ENCODE peak calls at places on chromosomes 7 and 10, in eight cellular contexts. One of them, this sample, is unnamed.

GRCh38 chr10:5323446-5323845 is 41.3 kb upstream of the UCN3 start:
- DNase-seq in fibroblast of the aortic adventitia: no peak
- DNase-seq in mucosa of descending colon: no peak
- DNase-seq in IMR-90: no peak
- DNase-seq in right atrium auricular region: no peak
- DNase-seq in cardiac muscle cell: no peak
- DNase-seq in fibroblast of pulmonary artery: no peak
- DNase-seq in lower lobe of right lung: no peak
- DNase-seq in this sample: no peak

GRCh38 chr7:69318794-69319193 is 279.5 kb upstream of the AUTS2 start:
- DNase-seq in mucosa of descending colon: no peak
- DNase-seq in lower lobe of right lung: no peak
- DNase-seq in IMR-90: no peak
- DNase-seq in right atrium auricular region: no peak
- DNase-seq in fibroblast of the aortic adventitia: no peak
- DNase-seq in fibroblast of pulmonary artery: no peak
- DNase-seq in cardiac muscle cell: no peak
- DNase-seq in this sample: no peak

GRCh38 chr10:92074126-92074887 is 150.7 kb downstream of the BTAF1 start:
- DNase-seq in lower lobe of right lung: no peak
- DNase-seq in IMR-90: peak; percentile 6
- DNase-seq in fibroblast of pulmonary artery: peak; percentile 29
- DNase-seq in fibroblast of the aortic adventitia: peak; percentile 15
- DNase-seq in right atrium auricular region: no peak
- DNase-seq in cardiac muscle cell: no peak
- DNase-seq in mucosa of descending colon: no peak
- DNase-seq in this sample: no peak

GRCh38 chr10:129494740-129495139 is 27.7 kb downstream of the MGMT start:
- DNase-seq in right atrium auricular region: no peak
- DNase-seq in IMR-90: no peak
- DNase-seq in mucosa of descending colon: no peak
- DNase-seq in fibroblast of the aortic adventitia: no peak
- DNase-seq in lower lobe of right lung: no peak
- DNase-seq in fibroblast of pulmonary artery: no peak
- DNase-seq in cardiac muscle cell: no peak
- DNase-seq in this sample: no peak

GRCh38 chr7:42854521-42855118 is 57.2 kb downstream of the C7orf25 start:
- DNase-seq in fibroblast of the aortic adventitia: no peak
- DNase-seq in mucosa of descending colon: no peak
- DNase-seq in lower lobe of right lung: no peak
- DNase-seq in cardiac muscle cell: no peak
- DNase-seq in fibroblast of pulmonary artery: no peak
- DNase-seq in right atrium auricular region: no peak
- DNase-seq in IMR-90: no peak
- DNase-seq in this sample: no peak

GRCh38 chr7:39406464-39406863 is 159.7 kb upstream of the YAE1 start:
- DNase-seq in right atrium auricular region: no peak
- DNase-seq in lower lobe of right lung: no peak
- DNase-seq in IMR-90: no peak
- DNase-seq in fibroblast of pulmonary artery: no peak
- DNase-seq in cardiac muscle cell: no peak
- DNase-seq in mucosa of descending colon: no peak
- DNase-seq in fibroblast of the aortic adventitia: no peak
- DNase-seq in this sample: no peak

GRCh38 chr10:79155301-79156081 is 86.7 kb downstream of the ZMIZ1 start:
- DNase-seq in mucosa of descending colon: no peak
- DNase-seq in lower lobe of right lung: no peak
- DNase-seq in cardiac muscle cell: no peak
- DNase-seq in fibroblast of pulmonary artery: no peak
- DNase-seq in IMR-90: peak; percentile 60
- DNase-seq in right atrium auricular region: peak; percentile 82
- DNase-seq in fibroblast of the aortic adventitia: peak; percentile 63
- DNase-seq in this sample: no peak

GRCh38 chr7:98364220-98364619 is 36.7 kb downstream of the BAIAP2L1 start:
- DNase-seq in right atrium auricular region: no peak
- DNase-seq in fibroblast of the aortic adventitia: no peak
- DNase-seq in mucosa of descending colon: no peak
- DNase-seq in cardiac muscle cell: no peak
- DNase-seq in fibroblast of pulmonary artery: no peak
- DNase-seq in IMR-90: no peak
- DNase-seq in lower lobe of right lung: no peak
- DNase-seq in this sample: no peak

GRCh38 chr7:101846800-101847538 is 29.5 kb downstream of the CUX1 start:
- DNase-seq in fibroblast of the aortic adventitia: no peak
- DNase-seq in right atrium auricular region: no peak
- DNase-seq in IMR-90: no peak
- DNase-seq in lower lobe of right lung: no peak
- DNase-seq in mucosa of descending colon: no peak
- DNase-seq in cardiac muscle cell: no peak
- DNase-seq in fibroblast of pulmonary artery: no peak
- DNase-seq in this sample: no peak

GRCh38 chr7:113197274-113197673 is 78.9 kb upstream of the SMIM30 start:
- DNase-seq in cardiac muscle cell: no peak
- DNase-seq in fibroblast of the aortic adventitia: peak; percentile 82
- DNase-seq in IMR-90: peak; percentile 91
- DNase-seq in right atrium auricular region: no peak
- DNase-seq in fibroblast of pulmonary artery: peak; percentile 65
- DNase-seq in mucosa of descending colon: no peak
- DNase-seq in lower lobe of right lung: no peak
- DNase-seq in this sample: no peak

GRCh38 chr10:130662775-130663174 is 526.6 kb downstream of the GLRX3 start:
- DNase-seq in fibroblast of pulmonary artery: no peak
- DNase-seq in mucosa of descending colon: no peak
- DNase-seq in lower lobe of right lung: no peak
- DNase-seq in IMR-90: no peak
- DNase-seq in cardiac muscle cell: no peak
- DNase-seq in right atrium auricular region: peak; percentile 7
- DNase-seq in fibroblast of the aortic adventitia: no peak
- DNase-seq in this sample: no peak

GRCh38 chr10:51369903-51370302 is 295.6 kb downstream of the PRKG1 start:
- DNase-seq in lower lobe of right lung: no peak
- DNase-seq in right atrium auricular region: no peak
- DNase-seq in fibroblast of pulmonary artery: peak; percentile 39
- DNase-seq in fibroblast of the aortic adventitia: peak; percentile 57
- DNase-seq in cardiac muscle cell: no peak
- DNase-seq in mucosa of descending colon: no peak
- DNase-seq in IMR-90: peak; percentile 79
- DNase-seq in this sample: no peak

DNA sequence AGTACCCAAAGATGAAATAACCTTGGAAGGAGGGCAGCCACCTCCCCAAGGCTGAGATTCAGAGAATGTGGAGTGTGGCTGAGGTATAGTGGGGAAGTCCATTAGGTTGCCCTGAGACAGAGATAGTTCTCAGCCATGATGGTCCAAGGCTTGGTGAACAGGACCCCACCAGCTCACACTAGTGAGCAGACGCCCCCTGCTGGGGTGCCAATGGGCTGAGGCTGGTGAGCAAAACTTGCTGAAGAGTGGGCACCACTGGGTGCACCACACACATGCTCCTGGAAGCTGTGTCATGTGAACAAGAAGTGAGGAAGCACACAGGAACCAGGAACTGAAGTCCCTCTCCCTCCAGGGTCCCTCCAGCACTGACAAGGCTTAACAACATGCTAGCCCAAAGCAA is 8.9 kb downstream of the FBXL13 start:
- DNase-seq in right atrium auricular region: no peak
- DNase-seq in cardiac muscle cell: peak; percentile 56
- DNase-seq in mucosa of descending colon: no peak
- DNase-seq in IMR-90: peak; percentile 30
- DNase-seq in fibroblast of pulmonary artery: peak; percentile 46
- DNase-seq in lower lobe of right lung: no peak
- DNase-seq in fibroblast of the aortic adventitia: peak; percentile 23
- DNase-seq in this sample: peak; percentile 70
- TF ChIP-seq CTCF in right atrium auricular region: peak; percentile 50
- TF ChIP-seq CTCF in cardiac muscle cell: peak; percentile 60
- TF ChIP-seq CTCF in mucosa of descending colon: no peak
- TF ChIP-seq CTCF in IMR-90: peak; percentile 51
- TF ChIP-seq CTCF in fibroblast of pulmonary artery: peak; percentile 65
- TF ChIP-seq CTCF in lower lobe of right lung: peak; percentile 43
- TF ChIP-seq CTCF in fibroblast of the aortic adventitia: peak; percentile 47
- TF ChIP-seq CTCF in this sample: peak; percentile 36

GRCh38 chr7:54145716-54146115 is 396.5 kb upstream of the VSTM2A start:
- DNase-seq in lower lobe of right lung: no peak
- DNase-seq in cardiac muscle cell: no peak
- DNase-seq in fibroblast of pulmonary artery: no peak
- DNase-seq in mucosa of descending colon: no peak
- DNase-seq in IMR-90: no peak
- DNase-seq in right atrium auricular region: no peak
- DNase-seq in fibroblast of the aortic adventitia: no peak
- DNase-seq in this sample: no peak
- TF ChIP-seq CTCF in lower lobe of right lung: no peak
- TF ChIP-seq CTCF in cardiac muscle cell: no peak
- TF ChIP-seq CTCF in fibroblast of pulmonary artery: no peak
- TF ChIP-seq CTCF in mucosa of descending colon: no peak
- TF ChIP-seq CTCF in IMR-90: no peak
- TF ChIP-seq CTCF in right atrium auricular region: no peak
- TF ChIP-seq CTCF in fibroblast of the aortic adventitia: no peak
- TF ChIP-seq CTCF in this sample: no peak

GRCh38 chr10:13206546-13207443 is 27.4 kb downstream of the UCMA start:
- DNase-seq in right atrium auricular region: no peak
- DNase-seq in fibroblast of the aortic adventitia: peak; percentile 76
- DNase-seq in fibroblast of pulmonary artery: peak; percentile 79
- DNase-seq in mucosa of descending colon: no peak
- DNase-seq in lower lobe of right lung: no peak
- DNase-seq in IMR-90: peak; percentile 61
- DNase-seq in cardiac muscle cell: peak; percentile 10
- DNase-seq in this sample: no peak
- TF ChIP-seq CTCF in right atrium auricular region: peak; percentile 46
- TF ChIP-seq CTCF in fibroblast of the aortic adventitia: peak; percentile 74
- TF ChIP-seq CTCF in fibroblast of pulmonary artery: peak; percentile 69
- TF ChIP-seq CTCF in mucosa of descending colon: peak; percentile 12
- TF ChIP-seq CTCF in lower lobe of right lung: peak; percentile 46
- TF ChIP-seq CTCF in IMR-90: peak; percentile 63
- TF ChIP-seq CTCF in cardiac muscle cell: peak; percentile 65
- TF ChIP-seq CTCF in this sample: peak; percentile 43

DNA sequence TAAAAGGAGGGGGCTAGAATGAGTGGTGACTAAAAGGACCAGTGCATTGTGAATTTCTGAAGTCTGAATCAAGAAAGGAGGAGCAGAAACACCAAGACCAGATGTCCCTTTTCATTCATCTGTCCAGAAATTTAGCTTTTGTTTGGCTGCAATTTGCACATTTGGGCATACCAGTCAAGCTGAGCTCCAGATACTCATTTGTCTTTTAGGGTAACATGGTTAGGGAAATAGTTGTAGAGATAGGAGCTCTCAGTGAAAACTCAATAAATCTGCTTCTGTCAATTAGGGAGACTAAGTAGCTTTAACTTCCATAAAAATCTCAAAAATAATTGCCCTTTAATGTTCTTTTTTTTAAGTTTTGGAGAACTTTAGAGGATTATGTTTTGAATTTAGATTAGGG is 50.6 kb upstream of the RPA3 start:
- DNase-seq in cardiac muscle cell: no peak
- DNase-seq in right atrium auricular region: no peak
- DNase-seq in IMR-90: no peak
- DNase-seq in fibroblast of the aortic adventitia: peak; percentile 33
- DNase-seq in lower lobe of right lung: no peak
- DNase-seq in mucosa of descending colon: no peak
- DNase-seq in fibroblast of pulmonary artery: no peak
- DNase-seq in this sample: no peak
- TF ChIP-seq CTCF in cardiac muscle cell: no peak
- TF ChIP-seq CTCF in right atrium auricular region: no peak
- TF ChIP-seq CTCF in IMR-90: no peak
- TF ChIP-seq CTCF in fibroblast of the aortic adventitia: no peak
- TF ChIP-seq CTCF in lower lobe of right lung: no peak
- TF ChIP-seq CTCF in mucosa of descending colon: no peak
- TF ChIP-seq CTCF in fibroblast of pulmonary artery: no peak
- TF ChIP-seq CTCF in this sample: no peak

GRCh38 chr10:77949167-77949566 is 22.6 kb upstream of the DLG5 start:
- DNase-seq in IMR-90: peak; percentile 70
- DNase-seq in right atrium auricular region: no peak
- DNase-seq in fibroblast of the aortic adventitia: peak; percentile 47
- DNase-seq in fibroblast of pulmonary artery: peak; percentile 40
- DNase-seq in lower lobe of right lung: no peak
- DNase-seq in mucosa of descending colon: no peak
- DNase-seq in cardiac muscle cell: peak; percentile 64
- DNase-seq in this sample: peak; percentile 34

GRCh38 chr10:77940627-77941026 is 14.1 kb upstream of the DLG5 start:
- DNase-seq in right atrium auricular region: no peak
- DNase-seq in lower lobe of right lung: no peak
- DNase-seq in mucosa of descending colon: no peak
- DNase-seq in fibroblast of pulmonary artery: no peak
- DNase-seq in cardiac muscle cell: no peak
- DNase-seq in IMR-90: no peak
- DNase-seq in fibroblast of the aortic adventitia: peak; percentile 23
- DNase-seq in this sample: no peak

GRCh38 chr10:77941790-77942189 is 15.2 kb upstream of the DLG5 start:
- DNase-seq in fibroblast of pulmonary artery: no peak
- DNase-seq in mucosa of descending colon: no peak
- DNase-seq in lower lobe of right lung: no peak
- DNase-seq in fibroblast of the aortic adventitia: no peak
- DNase-seq in cardiac muscle cell: no peak
- DNase-seq in right atrium auricular region: no peak
- DNase-seq in IMR-90: no peak
- DNase-seq in this sample: no peak

GRCh38 chr10:77943086-77943901 is 16.7 kb upstream of the DLG5 start:
- DNase-seq in right atrium auricular region: no peak
- DNase-seq in IMR-90: peak; percentile 73
- DNase-seq in fibroblast of pulmonary artery: peak; percentile 76
- DNase-seq in mucosa of descending colon: no peak
- DNase-seq in fibroblast of the aortic adventitia: peak; percentile 62
- DNase-seq in cardiac muscle cell: no peak
- DNase-seq in lower lobe of right lung: no peak
- DNase-seq in this sample: no peak

GRCh38 chr10:77946084-77946483 is 19.5 kb upstream of the DLG5 start:
- DNase-seq in mucosa of descending colon: no peak
- DNase-seq in IMR-90: no peak
- DNase-seq in right atrium auricular region: no peak
- DNase-seq in fibroblast of the aortic adventitia: peak; percentile 37
- DNase-seq in lower lobe of right lung: no peak
- DNase-seq in fibroblast of pulmonary artery: peak; percentile 61
- DNase-seq in cardiac muscle cell: no peak
- DNase-seq in this sample: no peak
- TF ChIP-seq CTCF in mucosa of descending colon: no peak
- TF ChIP-seq CTCF in IMR-90: no peak
- TF ChIP-seq CTCF in right atrium auricular region: no peak
- TF ChIP-seq CTCF in fibroblast of the aortic adventitia: no peak
- TF ChIP-seq CTCF in lower lobe of right lung: no peak
- TF ChIP-seq CTCF in fibroblast of pulmonary artery: no peak
- TF ChIP-seq CTCF in cardiac muscle cell: no peak
- TF ChIP-seq CTCF in this sample: no peak